ENCODE peak calls at places on chromosomes 6 and 20, in five cellular contexts. X is HCT116, P is left ventricle myocardium inferior, O is pancreas, Y is prostate gland. K is an unnamed sample.

GRCh38 chr6:100176951-100177710 is 183.1 kb upstream of the MCHR2 start:
- DNase-seq in X (no peak), P (no peak), O (no peak), Y (no peak), K (no peak)

GRCh38 chr20:59723607-59724456 is 119.5 kb downstream of the PHACTR3 start:
- DNase-seq in X (no peak), P (no peak), O (no peak), Y (no peak), K (no peak)

GRCh38 chr6:152575621-152576150 is 61.5 kb downstream of the SYNE1 start:
- DNase-seq in X (no peak), P (no peak), O (no peak), Y (peak; percentile 78), K (no peak)

GRCh38 chr6:164286021-164286420 is 871.5 kb downstream of the QKI start:
- DNase-seq in X (no peak), P (no peak), O (no peak), Y (no peak), K (no peak)

GRCh38 chr6:151012321-151013294 is 147.1 kb downstream of the MTHFD1L start:
- DNase-seq in X (no peak), P (no peak), O (no peak), Y (no peak), K (no peak)

GRCh38 chr20:19644085-19644484 is 114.0 kb upstream of the RIN2 start:
- DNase-seq in X (no peak), P (no peak), O (no peak), Y (no peak), K (no peak)

GRCh38 chr6:79246891-79247290 is 12.4 kb upstream of the HMGN3 start:
- DNase-seq in X (no peak), P (no peak), O (no peak), Y (no peak), K (no peak)

GRCh38 chr6:41675992-41676391 is 37.7 kb downstream of the MDFI start:
- DNase-seq in X (no peak), P (no peak), O (no peak), Y (no peak), K (no peak)

GRCh38 chr6:7252390-7252789 is 60.6 kb downstream of the SSR1 start:
- DNase-seq in X (no peak), P (no peak), O (no peak), Y (no peak), K (no peak)

GRCh38 chr6:89371849-89372505 is 19.5 kb upstream of the UBE2J1 start:
- DNase-seq in X (no peak), P (peak; percentile 78), O (peak; percentile 75), Y (peak; percentile 49), K (peak; percentile 67)

GRCh38 chr6:89378628-89379027 is 26.1 kb upstream of the UBE2J1 start:
- DNase-seq in X (no peak), P (no peak), O (no peak), Y (no peak), K (no peak)

GRCh38 chr6:89375902-89376301 is 23.4 kb upstream of the UBE2J1 start:
- DNase-seq in X (no peak), P (no peak), O (no peak), Y (no peak), K (no peak)

GRCh38 chr6:89372506-89372901 is 20.0 kb upstream of the UBE2J1 start:
- DNase-seq in X (no peak), P (no peak), O (no peak), Y (no peak), K (peak; percentile 15)

GRCh38 chr6:89375427-89375868 is 22.9 kb upstream of the UBE2J1 start:
- DNase-seq in X (no peak), P (peak; percentile 25), O (peak; percentile 75), Y (peak; percentile 13), K (peak; percentile 72)
- TF ChIP-seq CTCF in X (peak; percentile 20), P (peak; percentile 40), O (peak; percentile 10), Y (peak; percentile 47), K (peak; percentile 39)

GRCh38 chr6:33667072-33667471 is 44.4 kb downstream of the UQCC2 start:
- DNase-seq in X (no peak), P (no peak), O (no peak), Y (no peak), K (no peak)

GRCh38 chr6:33665957-33666356 is 44.8 kb downstream of the ITPR3 start:
- DNase-seq in X (no peak), P (no peak), O (no peak), Y (no peak), K (no peak)

GRCh38 chr6:33668914-33669313 is 42.6 kb downstream of the UQCC2 start:
- DNase-seq in X (no peak), P (no peak), O (no peak), Y (no peak), K (no peak)

GRCh38 chr6:33668328-33668727 is 43.2 kb downstream of the UQCC2 start:
- DNase-seq in X (no peak), P (no peak), O (no peak), Y (no peak), K (no peak)

DNA sequence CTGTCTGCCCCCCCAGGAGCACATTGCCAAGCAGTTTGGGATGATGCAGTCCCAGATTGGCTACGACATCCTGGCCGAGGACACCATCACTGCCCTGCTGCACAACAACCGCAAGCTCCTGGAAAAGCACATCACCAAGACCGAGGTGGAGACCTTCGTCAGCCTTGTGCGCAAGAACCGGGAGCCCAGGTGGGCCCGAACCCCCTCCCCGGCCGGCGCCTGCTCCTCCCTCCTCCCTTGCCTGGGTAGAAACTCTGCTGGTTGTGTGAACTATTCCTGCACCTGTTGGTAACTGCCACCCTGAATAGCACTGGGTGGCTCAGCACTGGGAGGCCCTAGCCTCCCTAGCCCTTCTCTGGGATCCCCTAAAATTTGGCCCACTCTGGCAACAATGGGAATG is 43.7 kb downstream of the UQCC2 start:
- DNase-seq in X (no peak), P (no peak), O (no peak), Y (no peak), K (no peak)
- H3K36me3 ChIP-seq in X (peaks cover 37% of the 10 kb centered on the region), P (peaks cover 54% of the 10 kb centered on the region), O (peaks cover 21% of the 10 kb centered on the region), Y (no peaks in the 10 kb centered on the region), K (peaks cover 60% of the 10 kb centered on the region)

DNA sequence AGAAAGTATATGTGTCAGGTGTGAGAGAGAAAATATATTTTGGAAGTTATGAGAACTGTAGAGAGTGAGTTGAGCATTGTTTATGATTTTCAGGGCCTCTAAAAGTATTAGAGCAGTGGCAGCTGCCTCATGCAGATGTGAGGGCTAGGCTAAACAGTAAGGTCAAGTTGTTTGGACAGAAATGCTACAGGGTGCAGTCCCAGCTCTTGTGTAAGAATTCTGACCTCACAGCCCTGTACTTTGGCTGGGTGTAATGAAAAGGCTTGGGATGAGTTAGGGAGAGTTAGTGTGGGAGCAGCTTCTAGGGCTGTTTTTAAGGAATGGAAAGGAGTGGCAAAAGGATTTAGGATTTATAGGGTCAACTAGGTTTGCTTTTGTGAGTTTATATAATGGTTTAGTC is 764.8 kb upstream of the ADGRB3 start:
- DNase-seq in X (no peak), P (no peak), O (no peak), Y (no peak), K (no peak)
- H3K27ac ChIP-seq in X (no peak overlapping the region), P (no peak overlapping the region), O (no peak overlapping the region), Y (no peak overlapping the region), K (no peak overlapping the region)

GRCh38 chr20:57480444-57481152 is 44.3 kb downstream of the CTCFL start:
- DNase-seq in X (no peak), P (no peak), O (no peak), Y (no peak), K (peak; percentile 17)

GRCh38 chr20:57482796-57483195 is 42.1 kb downstream of the CTCFL start:
- DNase-seq in X (no peak), P (no peak), O (no peak), Y (no peak), K (no peak)

GRCh38 chr20:57483287-57484050 is 41.5 kb downstream of the CTCFL start:
- DNase-seq in X (no peak), P (no peak), O (no peak), Y (no peak), K (no peak)

GRCh38 chr20:57481281-57481711 is 43.6 kb downstream of the CTCFL start:
- DNase-seq in X (no peak), P (no peak), O (no peak), Y (no peak), K (no peak)

DNA sequence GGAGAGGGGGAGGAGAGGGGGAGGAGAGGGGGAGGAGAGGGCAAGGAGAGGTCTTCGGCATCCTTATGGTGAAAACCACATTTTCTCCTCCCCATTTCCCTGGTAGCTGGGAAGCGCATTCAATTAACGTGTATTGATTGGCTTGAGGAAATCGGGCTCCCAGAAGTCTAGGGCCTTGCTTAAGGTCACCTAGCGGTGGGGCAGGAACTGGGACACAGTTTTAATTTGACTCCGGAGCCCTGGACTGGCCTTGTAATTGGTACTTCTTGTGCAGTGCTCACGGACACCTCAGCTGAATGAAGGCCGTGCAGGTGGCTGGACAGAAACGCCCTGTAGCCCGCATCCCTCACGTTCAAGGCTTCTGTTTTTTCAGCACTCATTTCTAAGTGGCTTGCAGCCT is 42.8 kb downstream of the CTCFL start:
- DNase-seq in X (no peak), P (no peak), O (no peak), Y (no peak), K (no peak)
- TF ChIP-seq CTCF in X (no peak), P (no peak), O (no peak), Y (no peak), K (no peak)

GRCh38 chr6:13295576-13295975 is 32.8 kb downstream of the TBC1D7 start:
- DNase-seq in X (no peak), P (no peak), O (no peak), Y (no peak), K (no peak)

GRCh38 chr6:13294499-13295069 is 33.8 kb downstream of the TBC1D7 start:
- DNase-seq in X (no peak), P (no peak), O (no peak), Y (no peak), K (peak; percentile 36)

GRCh38 chr6:13299403-13299821 is 28.9 kb downstream of the TBC1D7 start:
- DNase-seq in X (no peak), P (no peak), O (no peak), Y (no peak), K (no peak)

GRCh38 chr6:13297391-13297790 is 30.9 kb downstream of the TBC1D7 start:
- DNase-seq in X (no peak), P (no peak), O (no peak), Y (no peak), K (no peak)

DNA sequence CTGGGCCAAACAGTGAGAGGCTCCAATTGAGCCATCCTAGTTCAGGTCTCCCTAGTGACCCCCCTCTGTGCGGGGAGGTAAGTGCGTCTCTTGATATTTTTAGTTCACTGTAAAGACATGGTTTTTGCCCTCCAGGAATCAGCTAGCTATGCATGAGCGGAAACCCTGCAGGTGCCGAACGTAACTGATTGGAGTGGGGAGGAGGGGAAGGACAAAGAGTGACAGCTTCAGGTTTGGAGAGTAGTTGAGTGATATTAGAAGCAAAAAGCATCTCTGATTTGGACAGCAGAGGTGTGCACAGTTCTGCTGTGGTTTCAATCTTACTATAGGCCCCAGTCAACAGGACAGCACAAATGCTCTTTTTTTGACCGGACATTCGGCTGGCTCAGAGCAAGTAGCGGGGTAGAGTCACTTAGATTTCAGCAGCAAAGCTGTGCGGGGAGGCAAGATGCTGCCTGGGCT is 31.8 kb downstream of the TBC1D7 start:
- DNase-seq in X (no peak), P (no peak), O (no peak), Y (no peak), K (no peak)
- H3K36me3 ChIP-seq in X (no peaks in the 10 kb centered on the region), P (peaks cover 75% of the 10 kb centered on the region), O (peaks cover 11% of the 10 kb centered on the region), Y (no peaks in the 10 kb centered on the region), K (peaks cover 24% of the 10 kb centered on the region)